ENCODE peak calls at places on chromosome 4, in four cellular contexts. A is HCT116, R is T-helper 1 cell, T is AG08396. G is an unnamed sample.

GRCh38 chr4:25977397-25978170 is 63.6 kb downstream of the SMIM20 start:
- DNase-seq in A (no peak), R (no peak), T (no peak), G (no peak)

GRCh38 chr4:69610484-69610883 is 29.0 kb downstream of the UGT2A2 start:
- DNase-seq in A (no peak), R (no peak), T (no peak), G (no peak)

GRCh38 chr4:29151584-29151983 is 1568.6 kb upstream of the PCDH7 start:
- DNase-seq in A (no peak), R (no peak), T (no peak), G (no peak)

GRCh38 chr4:10160280-10160856 is 43.8 kb upstream of the WDR1 start:
- DNase-seq in A (peak), R (no peak), T (no peak), G (no peak)

GRCh38 chr4:8115203-8115520 is 43.5 kb downstream of the ABLIM2 start:
- DNase-seq in A (no peak), R (no peak), T (no peak), G (no peak)

GRCh38 chr4:104641427-104641826 is 146.7 kb upstream of the CXXC4 start:
- DNase-seq in A (no peak), R (no peak), T (no peak), G (no peak)

GRCh38 chr4:145887241-145887964 is 51.2 kb downstream of the ZNF827 start:
- DNase-seq in A (no peak), R (no peak), T (peak), G (no peak)

GRCh38 chr4:52957220-52957686 is 95.1 kb downstream of the RASL11B start:
- DNase-seq in A (no peak), R (no peak), T (peak), G (no peak)

GRCh38 chr4:140158234-140159030 is 4.4 kb upstream of the MAML3 start:
- DNase-seq in A (no peak), R (no peak), T (no peak), G (no peak)

GRCh38 chr4:173056708-173057107 is 111.9 kb upstream of the GALNT7 start:
- DNase-seq in A (no peak), R (no peak), T (no peak), G (no peak)

GRCh38 chr4:815464-816146 is 10.3 kb downstream of the CPLX1 start:
- DNase-seq in A (no peak), R (no peak), T (no peak), G (no peak)

GRCh38 chr4:55807556-55807955 is 12.0 kb upstream of the EXOC1L start:
- DNase-seq in A (no peak), R (no peak), T (no peak), G (no peak)

GRCh38 chr4:112857461-112857860 is 192.0 kb upstream of the ANK2 start:
- DNase-seq in A (peak), R (no peak), T (peak), G (no peak)

GRCh38 chr4:15428611-15429010 is 778 bp downstream of the C1QTNF7 start:
- DNase-seq in A (no peak), R (no peak), T (no peak), G (no peak)

GRCh38 chr4:101604976-101605375 is 185.6 kb upstream of the BANK1 start:
- DNase-seq in A (no peak), R (no peak), T (no peak), G (no peak)

GRCh38 chr4:8019396-8020365 is 80.0 kb upstream of the AFAP1 start:
- DNase-seq in A (no peak), R (no peak), T (no peak), G (no peak)

GRCh38 chr4:133152801-133153526 is 3.9 kb downstream of the PCDH10 start:
- DNase-seq in A (no peak), R (no peak), T (no peak), G (peak)

GRCh38 chr4:15906024-15906443 is 32.5 kb downstream of the FGFBP1 start:
- DNase-seq in A (peak), R (no peak), T (no peak), G (peak)

GRCh38 chr4:101697266-101697665 is 93.3 kb upstream of the BANK1 start:
- DNase-seq in A (no peak), R (no peak), T (no peak), G (no peak)

G was measured in type B pancreatic cell.